ENCODE peak calls at places on chromosomes 12 and 14, in nine cellular contexts. J is activated CD4-positive, alpha-beta T cell treated with anti-CD3 and anti-CD28 coated beads for 24 hours; A is transverse colon; C is GM04504; T is naive thymus-derived CD4-positive, alpha-beta T cell; L is right lobe of liver; Q is tibial nerve; U is nephron progenitor cell; N is ACHN. Y is an unnamed sample.

GRCh38 chr12:96635844-96636243 is 146.5 kb downstream of the CFAP54 start:
- DNase-seq in J (no peak), A (no peak), C (no peak), T (no peak), L (no peak), Q (no peak), U (no peak), N (no peak), Y (no peak)

GRCh38 chr12:52584156-52584682 is 10.6 kb upstream of the KRT74 start:
- DNase-seq in J (no peak), A (no peak), C (no peak), T (no peak), L (no peak), Q (no peak), U (no peak), N (no peak), Y (no peak)

GRCh38 chr12:74915718-74916117 is 293.9 kb downstream of the KCNC2 start:
- DNase-seq in J (no peak), A (no peak), C (no peak), T (no peak), L (no peak), Q (no peak), U (no peak), N (no peak), Y (no peak)

GRCh38 chr12:80419660-80420059 is 24.4 kb upstream of the PTPRQ start:
- DNase-seq in J (no peak), A (no peak), C (no peak), T (no peak), L (no peak), Q (no peak), U (no peak), N (no peak), Y (no peak)

GRCh38 chr14:64387738-64388532 is at the start of gene MTHFD1:
- DNase-seq in J (peak; percentile 95), A (peak; percentile 99), C (peak; percentile 99), T (peak; percentile 94), L (peak; percentile 100), Q (peak; percentile 97), U (peak; percentile 98), N (peak; percentile 97), Y (peak; percentile 94)

GRCh38 chr12:62435337-62436163 is 31.1 kb upstream of the MON2 start:
- DNase-seq in J (peak; percentile 15), A (peak; percentile 52), C (peak; percentile 33), T (peak; percentile 22), L (peak; percentile 69), Q (peak; percentile 15), U (peak; percentile 51), N (peak; percentile 83), Y (peak; percentile 14)

GRCh38 chr14:29168149-29168548 is 401.6 kb downstream of the FOXG1 start:
- DNase-seq in J (no peak), A (no peak), C (no peak), T (no peak), L (no peak), Q (no peak), U (no peak), N (no peak), Y (no peak)

GRCh38 chr12:98939350-98939749 is 294.3 kb downstream of the APAF1 start:
- DNase-seq in J (no peak), A (no peak), C (peak; percentile 19), T (no peak), L (no peak), Q (no peak), U (peak; percentile 5), N (peak; percentile 52), Y (no peak)

GRCh38 chr14:50559990-50560928 is at the start of gene ATL1:
- DNase-seq in J (peak; percentile 19), A (peak; percentile 68), C (peak; percentile 19), T (peak; percentile 23), L (peak; percentile 63), Q (peak; percentile 68), U (peak; percentile 78), N (peak; percentile 77), Y (peak; percentile 51)

GRCh38 chr14:100346306-100347091 is 23.4 kb downstream of the SLC25A47 start:
- DNase-seq in J (no peak), A (no peak), C (no peak), T (no peak), L (no peak), Q (no peak), U (no peak), N (no peak), Y (no peak)

GRCh38 chr12:79634957-79635471 is 55.8 kb downstream of the PAWR start:
- DNase-seq in J (no peak), A (no peak), C (peak; percentile 48), T (no peak), L (no peak), Q (no peak), U (no peak), N (no peak), Y (no peak)

GRCh38 chr14:69358233-69358963 is 39.7 kb downstream of the ERH start:
- DNase-seq in J (peak; percentile 35), A (no peak), C (no peak), T (no peak), L (no peak), Q (no peak), U (no peak), N (no peak), Y (no peak)

GRCh38 chr14:54568821-54569591 is 2.1 kb downstream of the SAMD4A start:
- DNase-seq in J (no peak), A (peak; percentile 15), C (no peak), T (no peak), L (no peak), Q (no peak), U (peak; percentile 16), N (no peak), Y (no peak)

GRCh38 chr14:94054401-94054800 is 26.6 kb downstream of the DDX24 start:
- DNase-seq in J (no peak), A (no peak), C (no peak), T (no peak), L (no peak), Q (no peak), U (no peak), N (no peak), Y (no peak)

Y was measured in naive B cell.